ENCODE peak calls at places on chromosomes 12 and 14, in four cellular contexts. One of them, this sample, is unnamed.

GRCh38 chr12:5033883-5034282 is 9.8 kb upstream of the KCNA5 start:
- DNase-seq in fibroblast of villous mesenchyme: no peak
- DNase-seq in astrocyte of the spinal cord: no peak
- DNase-seq in GM12864: no peak
- DNase-seq in this sample: no peak

GRCh38 chr12:60391791-60392190 is 796.0 kb downstream of the SLC16A7 start:
- DNase-seq in fibroblast of villous mesenchyme: no peak
- DNase-seq in astrocyte of the spinal cord: no peak
- DNase-seq in GM12864: no peak
- DNase-seq in this sample: no peak

GRCh38 chr12:573226-573625 is 90.0 kb downstream of the NINJ2 start:
- DNase-seq in fibroblast of villous mesenchyme: no peak
- DNase-seq in astrocyte of the spinal cord: no peak
- DNase-seq in GM12864: no peak
- DNase-seq in this sample: no peak

GRCh38 chr12:67716817-67717216 is 68.3 kb downstream of the DYRK2 start:
- DNase-seq in fibroblast of villous mesenchyme: no peak
- DNase-seq in astrocyte of the spinal cord: peak; percentile 42
- DNase-seq in GM12864: no peak
- DNase-seq in this sample: peak; percentile 32

GRCh38 chr12:80033457-80033856 is 65.9 kb upstream of the OTOGL start:
- DNase-seq in fibroblast of villous mesenchyme: peak; percentile 69
- DNase-seq in astrocyte of the spinal cord: peak; percentile 74
- DNase-seq in GM12864: no peak
- DNase-seq in this sample: peak; percentile 44

GRCh38 chr14:64713677-64714076 is 9.5 kb downstream of the PLEKHG3 start:
- DNase-seq in fibroblast of villous mesenchyme: no peak
- DNase-seq in astrocyte of the spinal cord: no peak
- DNase-seq in GM12864: no peak
- DNase-seq in this sample: no peak

GRCh38 chr12:49541140-49541861 is 2.5 kb downstream of the KCNH3 start:
- DNase-seq in fibroblast of villous mesenchyme: no peak
- DNase-seq in astrocyte of the spinal cord: no peak
- DNase-seq in GM12864: no peak
- DNase-seq in this sample: no peak

GRCh38 chr14:68792022-68792829 is 641 bp downstream of the ZFP36L1 start:
- DNase-seq in fibroblast of villous mesenchyme: no peak
- DNase-seq in astrocyte of the spinal cord: no peak
- DNase-seq in GM12864: no peak
- DNase-seq in this sample: no peak

GRCh38 chr12:118337194-118337838 is 35.4 kb downstream of the TAOK3 start:
- DNase-seq in fibroblast of villous mesenchyme: peak; percentile 85
- DNase-seq in astrocyte of the spinal cord: no peak
- DNase-seq in GM12864: no peak
- DNase-seq in this sample: no peak

GRCh38 chr12:56224102-56224701 is at the start of gene NABP2:
- DNase-seq in fibroblast of villous mesenchyme: peak; percentile 98
- DNase-seq in astrocyte of the spinal cord: peak; percentile 99
- DNase-seq in GM12864: peak; percentile 88
- DNase-seq in this sample: peak; percentile 98

GRCh38 chr12:64044171-64044570 is 177.9 kb downstream of the KICS2 start:
- DNase-seq in fibroblast of villous mesenchyme: peak; percentile 19
- DNase-seq in astrocyte of the spinal cord: no peak
- DNase-seq in GM12864: no peak
- DNase-seq in this sample: no peak

GRCh38 chr12:64034901-64035576 is 187.1 kb downstream of the KICS2 start:
- DNase-seq in fibroblast of villous mesenchyme: peak; percentile 11
- DNase-seq in astrocyte of the spinal cord: no peak
- DNase-seq in GM12864: no peak
- DNase-seq in this sample: no peak

GRCh38 chr12:64042901-64043300 is 179.2 kb downstream of the KICS2 start:
- DNase-seq in fibroblast of villous mesenchyme: peak; percentile 55
- DNase-seq in astrocyte of the spinal cord: peak; percentile 55
- DNase-seq in GM12864: no peak
- DNase-seq in this sample: peak; percentile 27

GRCh38 chr12:64036414-64036813 is 185.7 kb downstream of the KICS2 start:
- DNase-seq in fibroblast of villous mesenchyme: no peak
- DNase-seq in astrocyte of the spinal cord: no peak
- DNase-seq in GM12864: no peak
- DNase-seq in this sample: no peak

GRCh38 chr12:64039285-64039871 is 182.7 kb downstream of the KICS2 start:
- DNase-seq in fibroblast of villous mesenchyme: peak; percentile 35
- DNase-seq in astrocyte of the spinal cord: peak; percentile 76
- DNase-seq in GM12864: no peak
- DNase-seq in this sample: peak; percentile 36
- TF ChIP-seq CTCF in fibroblast of villous mesenchyme: no peak
- TF ChIP-seq CTCF in astrocyte of the spinal cord: no peak
- TF ChIP-seq CTCF in GM12864: no peak
- TF ChIP-seq CTCF in this sample: no peak

DNA sequence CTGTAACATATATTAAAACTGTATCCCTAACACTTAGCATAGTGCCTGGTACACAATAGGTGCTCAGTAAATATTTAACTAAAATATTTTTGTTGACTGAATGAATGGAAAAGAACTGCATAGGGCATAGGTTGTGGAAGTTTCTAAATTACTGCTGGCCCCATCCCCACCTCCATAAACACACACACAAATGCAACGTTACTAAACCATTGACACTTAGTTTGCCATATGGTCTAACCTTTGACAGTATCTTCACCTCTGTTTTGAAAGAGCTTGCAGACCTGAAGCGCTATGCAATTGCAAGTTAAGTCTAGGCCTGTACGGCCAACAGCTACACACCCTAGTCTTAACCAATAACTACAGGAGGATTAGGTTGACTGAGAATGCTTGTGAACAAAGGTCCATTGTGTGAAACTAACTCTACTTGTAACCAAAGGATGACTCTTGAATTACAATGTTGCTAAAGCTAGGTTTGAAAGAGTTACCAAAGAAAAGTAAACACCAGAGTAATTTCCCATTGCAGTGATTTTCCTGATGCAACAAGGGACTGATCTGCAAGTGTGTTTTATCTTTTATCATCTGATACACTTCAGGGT is 924 bp upstream of the MANSC1 start:
- DNase-seq in fibroblast of villous mesenchyme: no peak
- DNase-seq in astrocyte of the spinal cord: no peak
- DNase-seq in GM12864: no peak
- DNase-seq in this sample: no peak
- TF ChIP-seq CTCF in fibroblast of villous mesenchyme: no peak
- TF ChIP-seq CTCF in astrocyte of the spinal cord: no peak
- TF ChIP-seq CTCF in GM12864: no peak
- TF ChIP-seq CTCF in this sample: no peak

GRCh38 chr12:65868133-65868705 is 43.9 kb downstream of the HMGA2 start:
- DNase-seq in fibroblast of villous mesenchyme: peak; percentile 94
- DNase-seq in astrocyte of the spinal cord: peak; percentile 96
- DNase-seq in GM12864: no peak
- DNase-seq in this sample: peak; percentile 96
- TF ChIP-seq CTCF in fibroblast of villous mesenchyme: no peak
- TF ChIP-seq CTCF in astrocyte of the spinal cord: no peak
- TF ChIP-seq CTCF in GM12864: no peak
- TF ChIP-seq CTCF in this sample: no peak

GRCh38 chr12:25317553-25317952 is 66.8 kb upstream of the KRAS start:
- DNase-seq in fibroblast of villous mesenchyme: no peak
- DNase-seq in astrocyte of the spinal cord: no peak
- DNase-seq in GM12864: no peak
- DNase-seq in this sample: no peak

GRCh38 chr12:25322351-25322750 is 71.6 kb upstream of the KRAS start:
- DNase-seq in fibroblast of villous mesenchyme: no peak
- DNase-seq in astrocyte of the spinal cord: no peak
- DNase-seq in GM12864: no peak
- DNase-seq in this sample: no peak

GRCh38 chr12:25321772-25322171 is 71.0 kb upstream of the KRAS start:
- DNase-seq in fibroblast of villous mesenchyme: no peak
- DNase-seq in astrocyte of the spinal cord: no peak
- DNase-seq in GM12864: no peak
- DNase-seq in this sample: no peak

GRCh38 chr12:25320123-25321006 is 69.6 kb upstream of the KRAS start:
- DNase-seq in fibroblast of villous mesenchyme: no peak
- DNase-seq in astrocyte of the spinal cord: peak; percentile 75
- DNase-seq in GM12864: no peak
- DNase-seq in this sample: no peak

DNA sequence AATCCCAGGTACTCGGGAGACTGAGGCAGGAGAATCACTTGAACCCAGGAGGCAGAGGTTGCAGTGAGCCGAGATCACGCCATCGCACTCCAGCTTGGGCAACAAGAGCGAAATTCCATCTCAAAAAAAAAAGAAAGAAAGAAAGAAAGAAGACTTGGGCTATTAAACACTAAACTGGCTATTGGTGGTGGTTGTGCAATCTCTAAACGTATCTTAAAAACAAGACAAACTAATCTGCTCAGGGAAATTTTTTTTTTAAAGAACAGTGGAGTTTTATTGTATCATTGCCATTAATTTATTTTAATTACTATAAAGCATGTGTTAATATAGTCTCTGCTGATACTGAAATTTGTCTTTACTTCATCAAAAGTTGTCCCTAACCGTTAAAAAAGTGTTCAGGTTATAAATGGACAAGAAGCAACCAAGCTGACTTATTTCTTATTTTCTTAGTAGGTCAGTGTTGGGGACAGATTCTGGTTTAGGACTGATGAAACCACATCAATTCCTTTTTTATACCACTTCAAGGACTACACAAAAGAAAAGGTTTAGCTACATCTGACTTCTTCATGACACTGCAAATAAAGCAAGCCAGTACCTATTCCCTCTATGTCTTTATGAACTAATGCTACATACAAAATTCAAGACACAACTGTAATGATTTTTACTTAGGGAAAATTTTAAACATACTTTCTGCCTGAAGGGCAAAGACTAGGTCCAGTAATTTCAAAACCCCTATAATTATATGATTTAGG is 68.7 kb upstream of the KRAS start:
- DNase-seq in fibroblast of villous mesenchyme: no peak
- DNase-seq in astrocyte of the spinal cord: no peak
- DNase-seq in GM12864: no peak
- DNase-seq in this sample: no peak
- TF ChIP-seq CTCF in fibroblast of villous mesenchyme: no peak
- TF ChIP-seq CTCF in astrocyte of the spinal cord: no peak
- TF ChIP-seq CTCF in GM12864: no peak
- TF ChIP-seq CTCF in this sample: no peak

DNA sequence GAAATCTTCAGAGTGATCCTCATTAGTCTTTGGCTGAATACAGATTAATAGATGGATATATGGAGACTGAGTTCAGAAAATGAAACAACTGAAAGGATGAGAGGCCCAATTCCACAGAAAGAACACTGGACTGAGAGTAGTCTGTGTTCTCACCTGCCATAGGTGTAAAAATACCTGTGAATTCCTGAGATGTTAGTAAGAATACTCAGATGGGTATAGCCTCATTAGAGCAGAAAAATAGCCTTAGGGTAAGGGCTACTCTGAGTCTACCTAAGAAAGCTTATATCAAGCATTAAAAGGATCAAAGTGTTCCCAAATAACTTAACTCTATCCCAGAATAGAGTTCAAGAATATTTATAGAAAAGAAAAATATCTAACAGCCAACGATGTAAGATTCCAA is 1510.3 kb upstream of the SEL1L start:
- DNase-seq in fibroblast of villous mesenchyme: no peak
- DNase-seq in astrocyte of the spinal cord: no peak
- DNase-seq in GM12864: no peak
- DNase-seq in this sample: peak; percentile 8
- TF ChIP-seq CTCF in fibroblast of villous mesenchyme: no peak
- TF ChIP-seq CTCF in astrocyte of the spinal cord: no peak
- TF ChIP-seq CTCF in GM12864: no peak
- TF ChIP-seq CTCF in this sample: no peak

DNA sequence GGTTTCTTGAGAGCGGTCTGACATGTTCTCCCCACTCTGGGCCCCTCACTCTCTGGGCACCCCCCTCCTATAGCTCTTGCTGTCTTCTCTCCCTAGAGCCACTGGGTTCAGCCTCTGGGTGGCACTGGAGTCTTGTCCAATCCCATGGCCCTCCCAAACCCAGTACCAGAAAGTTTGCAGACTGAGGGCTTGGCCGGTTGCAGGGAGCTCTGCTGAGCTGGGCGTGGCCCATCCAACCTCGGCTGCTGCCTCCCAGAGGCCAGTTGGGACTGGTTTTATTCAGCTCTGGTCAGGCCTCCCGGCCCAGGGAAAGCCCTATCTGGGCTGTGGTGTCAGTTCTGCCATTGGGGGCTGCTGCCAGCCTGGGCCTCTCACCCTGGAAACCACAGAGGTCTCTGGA is 37.9 kb downstream of the ISCA2 start:
- DNase-seq in fibroblast of villous mesenchyme: peak; percentile 69
- DNase-seq in astrocyte of the spinal cord: peak; percentile 30
- DNase-seq in GM12864: no peak
- DNase-seq in this sample: peak; percentile 79
- TF ChIP-seq CTCF in fibroblast of villous mesenchyme: peak; percentile 52
- TF ChIP-seq CTCF in astrocyte of the spinal cord: no peak
- TF ChIP-seq CTCF in GM12864: no peak
- TF ChIP-seq CTCF in this sample: peak; percentile 18

DNA sequence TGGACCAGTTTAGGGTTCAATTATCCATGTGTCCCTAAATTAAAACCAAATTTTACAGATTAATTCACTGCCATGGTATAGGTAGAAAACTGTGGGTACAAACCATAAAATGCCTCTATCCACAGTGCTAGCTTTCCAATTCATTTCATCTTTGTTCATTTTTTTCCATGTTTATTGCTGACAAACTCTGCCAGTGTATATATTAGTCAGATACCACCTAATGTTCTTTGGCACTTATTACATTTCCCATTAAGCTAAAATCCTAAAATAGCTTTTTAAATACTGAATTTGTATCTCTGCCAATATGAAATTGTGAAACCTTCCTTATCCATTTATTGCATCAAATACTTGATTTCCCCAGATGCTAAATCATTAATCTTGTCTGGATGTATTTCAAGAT is 150.1 kb upstream of the FSCB start:
- DNase-seq in fibroblast of villous mesenchyme: no peak
- DNase-seq in astrocyte of the spinal cord: no peak
- DNase-seq in GM12864: no peak
- DNase-seq in this sample: no peak
- TF ChIP-seq CTCF in fibroblast of villous mesenchyme: no peak
- TF ChIP-seq CTCF in astrocyte of the spinal cord: no peak
- TF ChIP-seq CTCF in GM12864: no peak
- TF ChIP-seq CTCF in this sample: no peak

This sample was measured in MCF 10A.